ENCODE peak calls at places on chromosome 2, in six cellular contexts. V is HCT116, L is spleen, M is IMR-90, K is heart left ventricle, B is sigmoid colon. N is an unnamed sample.

GRCh38 chr2:194182888-194183287 is 1474.1 kb upstream of the SLC39A10 start:
- DNase-seq in V (no peak), L (no peak), M (no peak), K (no peak), B (no peak), N (no peak)

GRCh38 chr2:234392230-234392629 is 104.7 kb downstream of the ARL4C start:
- DNase-seq in V (no peak), L (no peak), M (no peak), K (no peak), B (no peak), N (no peak)

GRCh38 chr2:30664761-30665358 is 142.4 kb downstream of the CAPN13 start:
- DNase-seq in V (peak), L (no peak), M (peak), K (peak), B (peak), N (no peak)

GRCh38 chr2:47061989-47062678 is 93.0 kb downstream of the STPG4 start:
- DNase-seq in V (no peak), L (no peak), M (no peak), K (no peak), B (no peak), N (no peak)

GRCh38 chr2:204315236-204315662 is 230.0 kb upstream of the PARD3B start:
- DNase-seq in V (no peak), L (peak), M (peak), K (no peak), B (peak), N (no peak)

GRCh38 chr2:46601328-46601963 is 122.1 kb downstream of the TMEM247 start:
- DNase-seq in V (no peak), L (no peak), M (peak), K (no peak), B (no peak), N (no peak)

GRCh38 chr2:197037863-197038398 is 111.4 kb upstream of the PGAP1 start:
- DNase-seq in V (no peak), L (no peak), M (no peak), K (no peak), B (no peak), N (no peak)

GRCh38 chr2:159617651-159618050 is 1.3 kb upstream of the BAZ2B start:
- DNase-seq in V (no peak), L (no peak), M (peak), K (no peak), B (no peak), N (no peak)

GRCh38 chr2:170949415-170949814 is 20.4 kb downstream of the GORASP2 start:
- DNase-seq in V (no peak), L (no peak), M (no peak), K (no peak), B (no peak), N (no peak)

GRCh38 chr2:215171151-215171550 is 32.7 kb upstream of the ABCA12 start:
- DNase-seq in V (no peak), L (no peak), M (no peak), K (no peak), B (no peak), N (no peak)

GRCh38 chr2:191927319-191927867 is 80.5 kb upstream of the CAVIN2 start:
- DNase-seq in V (peak), L (no peak), M (peak), K (peak), B (peak), N (peak)

GRCh38 chr2:74845217-74845751 is 11.4 kb downstream of the HK2 start:
- DNase-seq in V (peak), L (peak), M (peak), K (peak), B (peak), N (peak)

GRCh38 chr2:19187323-19188020 is 171.0 kb downstream of the OSR1 start:
- DNase-seq in V (peak), L (no peak), M (peak), K (no peak), B (no peak), N (no peak)

DNA sequence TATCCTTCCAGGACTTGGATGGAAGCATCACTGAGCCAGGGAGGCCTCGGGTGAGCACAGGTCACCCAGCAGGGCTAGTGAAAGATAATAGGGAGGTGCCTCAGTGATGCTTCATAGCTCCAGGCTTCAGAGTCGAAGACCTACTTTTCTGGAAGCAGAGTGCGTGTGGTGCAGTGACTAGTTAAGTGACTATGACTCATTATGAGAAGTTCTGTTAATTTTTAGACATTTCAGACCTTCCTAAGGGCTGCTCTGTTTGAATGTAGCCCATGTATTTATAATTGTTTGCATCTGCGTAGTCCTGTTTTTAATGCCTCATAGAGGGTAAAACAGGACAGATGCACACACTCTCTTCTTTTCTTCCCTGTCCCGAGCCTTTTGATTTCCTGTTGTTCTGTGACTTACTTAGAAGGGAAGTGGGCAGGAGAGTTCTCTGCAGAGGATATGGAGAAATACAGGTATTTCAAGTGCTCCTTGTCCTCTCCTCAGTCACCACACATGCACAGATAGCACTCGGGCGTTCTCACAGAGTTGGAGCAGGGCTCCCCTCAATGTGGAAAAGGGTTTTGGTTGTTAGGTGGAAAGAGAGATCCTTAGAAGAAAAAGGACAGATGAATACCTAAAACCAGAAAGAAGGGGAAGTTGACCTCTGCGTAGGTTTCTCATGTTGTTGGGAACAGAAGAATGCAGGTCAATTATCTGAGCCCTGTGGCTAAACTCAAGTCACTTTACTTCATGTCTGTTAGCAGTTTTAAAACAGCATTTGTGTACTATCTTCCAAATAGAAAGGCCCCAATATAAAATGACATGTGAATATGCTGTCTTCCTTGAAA is 34.7 kb downstream of the RALB start:
- DNase-seq in V (peak), L (no peak), M (peak), K (no peak), B (no peak), N (no peak)
- TF ChIP-seq POLR2A in V (no peak), L (no peak), M (no peak), K (no peak), B (no peak), N (no peak)

GRCh38 chr2:38037757-38038615 is 38.0 kb downstream of the CYP1B1 start:
- DNase-seq in V (no peak), L (no peak), M (peak), K (no peak), B (no peak), N (no peak)
- TF ChIP-seq CTCF in V (no peak), L (peak), M (no peak), K (peak), B (peak), N (no peak)

GRCh38 chr2:190360561-190360960 is 17.2 kb downstream of the INPP1 start:
- DNase-seq in V (no peak), L (no peak), M (peak), K (no peak), B (no peak), N (no peak)

GRCh38 chr2:190357596-190357995 is 14.2 kb downstream of the INPP1 start:
- DNase-seq in V (no peak), L (no peak), M (peak), K (no peak), B (no peak), N (no peak)

GRCh38 chr2:190361572-190361971 is 18.2 kb downstream of the INPP1 start:
- DNase-seq in V (no peak), L (no peak), M (no peak), K (no peak), B (no peak), N (no peak)

GRCh38 chr2:190360965-190361364 is 17.6 kb downstream of the INPP1 start:
- DNase-seq in V (no peak), L (no peak), M (no peak), K (no peak), B (no peak), N (no peak)

DNA sequence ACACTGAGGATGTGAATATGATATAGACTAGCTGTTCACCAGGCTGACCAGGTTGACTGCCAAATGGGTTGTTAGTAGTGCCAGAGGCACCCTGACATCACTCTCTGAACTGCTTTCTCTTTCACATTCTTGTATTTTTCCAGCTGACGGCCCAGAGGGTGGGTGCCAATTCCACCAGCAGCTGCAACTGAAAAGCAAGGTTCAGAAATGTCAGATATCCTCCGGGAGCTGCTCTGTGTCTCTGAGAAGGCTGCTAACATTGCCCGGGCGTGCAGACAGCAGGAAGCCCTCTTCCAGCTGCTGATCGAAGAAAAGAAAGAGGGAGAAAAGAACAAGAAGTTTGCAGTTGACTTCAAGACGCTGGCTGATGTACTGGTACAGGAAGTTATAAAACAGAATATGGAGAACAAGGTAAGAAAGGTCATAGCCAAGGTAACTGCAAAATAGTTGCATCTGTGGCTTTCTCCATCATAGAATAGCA is 16.5 kb downstream of the INPP1 start:
- DNase-seq in V (no peak), L (no peak), M (peak), K (peak), B (peak), N (no peak)
- TF ChIP-seq POLR2A in V (no peak), L (no peak), M (no peak), K (no peak), B (no peak), N (no peak)

GRCh38 chr2:237901932-237902846 is 42.8 kb downstream of the RAMP1 start:
- DNase-seq in V (no peak), L (peak), M (no peak), K (no peak), B (peak), N (no peak)
- TF ChIP-seq CTCF in V (no peak), L (no peak), M (no peak), K (no peak), B (no peak), N (no peak)

DNA sequence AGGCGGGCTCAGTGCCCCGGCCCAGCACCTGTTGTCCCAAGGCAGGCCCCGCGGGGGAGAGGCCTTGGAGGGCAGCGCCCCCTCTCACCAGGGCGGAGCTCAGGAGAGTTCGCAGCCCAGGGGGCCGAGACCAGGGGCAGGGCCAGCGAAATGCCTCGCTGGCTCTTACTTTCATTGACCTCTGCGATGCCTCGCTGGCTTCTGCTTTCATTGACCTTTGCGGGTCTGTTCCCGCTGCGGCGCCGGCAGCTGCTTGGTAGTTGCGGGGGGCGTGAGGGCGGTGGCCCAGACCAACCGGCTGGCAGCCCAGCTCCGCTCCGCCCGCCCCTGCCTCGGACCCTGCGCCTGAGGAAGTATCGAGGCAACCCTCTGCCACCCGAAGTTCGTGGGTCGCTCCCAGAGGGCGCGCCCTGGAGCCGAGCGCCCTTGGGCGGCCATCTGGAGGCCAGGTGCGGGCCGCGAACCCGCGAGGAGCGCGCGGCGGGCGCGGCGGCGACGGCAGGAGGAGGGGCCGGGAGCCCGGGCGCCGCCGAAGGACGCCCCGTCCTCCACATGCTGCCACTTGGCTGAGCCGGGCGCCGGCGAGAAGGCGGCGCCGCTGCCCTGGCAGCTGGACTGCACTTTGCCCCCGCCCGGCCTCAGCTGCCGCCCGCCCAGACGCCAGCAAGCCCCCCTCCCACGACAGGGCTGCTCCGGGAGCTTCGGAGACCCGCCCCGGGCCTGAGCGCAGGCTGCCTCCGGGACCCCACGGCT is 118.0 kb upstream of the MSTN start:
- DNase-seq in V (peak), L (peak), M (no peak), K (peak), B (peak), N (no peak)
- TF ChIP-seq POLR2A in V (no peak), L (no peak), M (no peak), K (peak), B (no peak), N (no peak)

DNA sequence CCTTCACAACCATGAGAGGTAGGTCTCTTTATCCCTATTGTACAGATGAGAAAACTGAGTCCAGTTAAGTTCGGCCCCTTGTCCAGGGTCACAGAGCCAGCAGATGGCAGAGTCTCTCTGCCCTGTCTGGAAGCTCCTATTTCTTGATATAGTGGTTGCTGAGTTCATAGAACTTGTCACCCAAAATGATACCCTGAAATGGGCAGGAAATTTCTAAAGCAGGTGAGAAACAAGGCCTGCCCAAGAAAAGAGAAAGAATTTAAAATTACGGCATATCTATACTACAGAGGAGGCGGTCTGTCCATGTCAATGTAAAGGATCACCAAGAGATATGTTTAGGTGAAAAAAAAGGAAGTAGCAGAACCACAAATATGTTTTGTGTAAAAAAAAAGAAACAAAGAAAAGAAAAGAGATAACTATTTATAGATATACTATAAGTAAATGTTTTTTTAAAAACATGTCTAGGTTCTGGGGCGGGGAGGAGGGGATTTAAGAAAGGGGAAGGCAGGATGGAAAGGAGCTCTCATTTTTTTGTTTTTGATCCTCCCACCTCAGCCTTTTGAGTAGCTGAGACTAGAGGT is 39.8 kb downstream of the MYO7B start:
- DNase-seq in V (no peak), L (peak), M (no peak), K (no peak), B (no peak), N (no peak)
- TF ChIP-seq CTCF in V (no peak), L (no peak), M (no peak), K (no peak), B (no peak), N (no peak)

GRCh38 chr2:181304011-181304844 is 153.0 kb upstream of the ITGA4 start:
- DNase-seq in V (no peak), L (peak), M (no peak), K (no peak), B (no peak), N (no peak)

GRCh38 chr2:181307203-181307991 is 149.8 kb upstream of the ITGA4 start:
- DNase-seq in V (no peak), L (peak), M (no peak), K (no peak), B (no peak), N (no peak)

GRCh38 chr2:181308731-181309130 is 148.5 kb upstream of the ITGA4 start:
- DNase-seq in V (no peak), L (no peak), M (no peak), K (no peak), B (no peak), N (no peak)

GRCh38 chr2:181306785-181307184 is 150.4 kb upstream of the ITGA4 start:
- DNase-seq in V (no peak), L (no peak), M (peak), K (no peak), B (no peak), N (no peak)

GRCh38 chr2:181305151-181306123 is 151.7 kb upstream of the ITGA4 start:
- DNase-seq in V (no peak), L (peak), M (peak), K (peak), B (no peak), N (no peak)
- TF ChIP-seq POLR2A in V (no peak), L (peak), M (no peak), K (no peak), B (no peak), N (no peak)

DNA sequence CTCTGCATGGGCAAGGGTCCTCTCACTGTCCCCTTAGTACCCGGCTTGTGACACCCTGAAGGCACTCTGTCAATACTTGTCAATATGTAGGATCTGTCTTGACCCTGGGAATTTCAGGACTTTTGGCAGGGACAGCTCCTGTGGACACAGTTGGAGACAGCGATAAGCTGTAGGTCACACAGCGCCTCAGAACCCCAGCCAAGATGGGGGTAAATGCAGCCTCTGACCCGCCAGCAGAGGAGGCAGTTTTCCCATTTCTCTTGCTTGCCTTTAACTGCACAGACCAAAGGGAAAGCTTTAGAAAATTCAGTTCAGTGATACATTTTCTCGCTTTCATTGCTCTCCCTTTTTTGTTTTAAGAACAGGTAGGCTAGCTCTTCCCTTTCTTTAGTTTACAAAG is 54.8 kb upstream of the KLHL29 start:
- DNase-seq in V (no peak), L (no peak), M (peak), K (no peak), B (no peak), N (no peak)
- TF ChIP-seq CTCF in V (peak), L (no peak), M (peak), K (no peak), B (no peak), N (no peak)

GRCh38 chr2:218397502-218398436 is 1.9 kb upstream of the CTDSP1 start:
- DNase-seq in V (peak), L (peak), M (peak), K (peak), B (peak), N (no peak)

GRCh38 chr2:218398437-218399390 is 954 bp upstream of the CTDSP1 start:
- DNase-seq in V (peak), L (peak), M (peak), K (peak), B (peak), N (peak)

GRCh38 chr2:218400930-218401833 is 1.5 kb downstream of the CTDSP1 start:
- DNase-seq in V (no peak), L (peak), M (no peak), K (peak), B (peak), N (no peak)

GRCh38 chr2:218400167-218400929 is 680 bp downstream of the CTDSP1 start:
- DNase-seq in V (no peak), L (peak), M (no peak), K (peak), B (peak), N (peak)

DNA sequence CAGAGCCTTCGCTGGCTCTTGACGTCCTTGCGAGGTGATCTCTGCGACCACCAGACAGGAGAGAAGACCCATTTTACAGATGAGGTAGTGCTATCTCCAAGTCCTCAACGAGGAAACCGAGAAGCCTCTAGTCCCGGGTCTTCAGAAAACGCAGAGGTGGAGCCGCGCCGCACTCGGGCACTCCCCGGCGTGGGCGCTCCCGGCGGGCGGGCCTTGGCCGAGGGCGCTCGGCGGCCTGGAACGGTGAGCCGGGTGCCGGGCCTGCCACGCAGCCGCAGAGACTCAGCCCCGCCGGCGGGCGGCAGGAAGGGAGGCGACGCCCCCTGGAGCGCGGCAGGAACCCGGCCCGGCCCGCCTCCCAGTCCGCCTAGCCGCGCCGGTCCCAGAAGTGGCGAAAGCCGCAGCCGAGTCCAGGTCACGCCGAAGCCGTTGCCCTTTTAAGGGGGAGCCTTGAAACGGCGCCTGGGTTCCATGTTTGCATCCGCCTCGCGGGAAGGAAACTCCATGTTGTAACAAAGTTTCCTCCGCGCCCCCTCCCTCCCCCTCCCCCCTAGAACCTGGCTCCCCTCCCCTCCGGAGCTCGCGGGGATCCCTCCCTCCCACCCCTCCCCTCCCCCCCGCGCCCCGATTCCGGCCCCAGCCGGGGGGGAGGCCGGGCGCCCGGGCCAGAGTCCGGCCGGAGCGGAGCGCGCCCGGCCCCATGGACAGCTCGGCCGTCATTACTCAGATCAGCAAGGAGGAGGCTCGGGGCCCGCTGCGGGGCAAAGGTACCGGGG is at the start of gene CTDSP1:
- DNase-seq in V (peak), L (peak), M (peak), K (peak), B (peak), N (peak)
- TF ChIP-seq POLR2A in V (peak), L (no peak), M (peak), K (peak), B (peak), N (no peak)

DNA sequence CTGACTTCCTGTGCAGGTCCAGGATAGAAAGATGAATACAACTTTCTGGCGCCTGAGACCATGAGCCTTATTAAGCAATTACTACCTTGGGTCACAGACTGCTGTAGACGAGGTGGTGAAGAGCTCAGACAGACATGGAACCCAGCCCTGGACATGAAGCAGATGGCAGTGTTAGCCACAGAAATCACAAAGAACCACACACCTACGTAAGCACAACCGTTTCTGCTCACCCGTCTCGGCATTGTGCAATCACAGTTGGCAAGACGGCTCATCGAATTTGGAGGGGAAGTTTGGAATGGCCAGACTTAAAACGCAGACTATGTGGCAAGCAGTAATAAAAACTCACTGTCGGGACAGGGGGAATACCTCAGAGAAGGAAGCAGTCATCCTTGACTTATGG is 24.3 kb upstream of the ASPRV1 start:
- DNase-seq in V (no peak), L (peak), M (no peak), K (peak), B (no peak), N (peak)
- TF ChIP-seq CTCF in V (no peak), L (peak), M (no peak), K (no peak), B (no peak), N (no peak)